ENCODE peak calls at places on chromosome 1, in ten cellular contexts. V is memory B cell; L is thoracic aorta; H is nucleus accumbens; T is AG08396; Z is NCI-H526; F is kidney glomerular epithelial cell; M is heart left ventricle; J is T follicular helper cell; A is activated CD8-positive, alpha-beta memory T cell treated with anti-CD3 and anti-CD28 coated beads, Interleukin-2, amount 50 U/mL, for 4 hours. D is an unnamed sample.

GRCh38 chr1:182299728-182300581 is 91.6 kb downstream of the GLUL start:
- DNase-seq in V (no peak), L (no peak), H (peak; percentile 62), T (peak; percentile 14), Z (no peak), F (no peak), M (peak; percentile 41), J (no peak), A (no peak), D (no peak)

GRCh38 chr1:211581521-211581920 is 2.6 kb upstream of the SLC30A1 start:
- DNase-seq in V (no peak), L (no peak), H (no peak), T (peak; percentile 59), Z (no peak), F (no peak), M (no peak), J (no peak), A (no peak), D (no peak)

GRCh38 chr1:29391362-29391880 is 155.1 kb downstream of the PTPRU start:
- DNase-seq in V (no peak), L (no peak), H (no peak), T (no peak), Z (no peak), F (no peak), M (no peak), J (no peak), A (no peak), D (no peak)

GRCh38 chr1:163227126-163227525 is 24.4 kb upstream of the RGS5 start:
- DNase-seq in V (no peak), L (no peak), H (no peak), T (no peak), Z (no peak), F (peak; percentile 91), M (no peak), J (no peak), A (no peak), D (no peak)

GRCh38 chr1:51622455-51622913 is 5.6 kb downstream of the OSBPL9 start:
- DNase-seq in V (no peak), L (peak; percentile 45), H (no peak), T (peak; percentile 41), Z (no peak), F (peak; percentile 76), M (peak; percentile 57), J (no peak), A (no peak), D (peak; percentile 16)

GRCh38 chr1:25799758-25800537 is at the start of gene SELENON:
- DNase-seq in V (no peak), L (no peak), H (no peak), T (peak; percentile 87), Z (no peak), F (peak; percentile 4), M (peak; percentile 84), J (no peak), A (peak; percentile 32), D (peak; percentile 80)

GRCh38 chr1:148158594-148158993 is 6.5 kb upstream of the NBPF11 start:
- DNase-seq in V (no peak), L (no peak), H (no peak), T (no peak), Z (no peak), F (no peak), M (no peak), J (no peak), A (no peak), D (no peak)

GRCh38 chr1:24966121-24966723 is 36.1 kb upstream of the RUNX3 start:
- DNase-seq in V (no peak), L (no peak), H (no peak), T (no peak), Z (no peak), F (no peak), M (no peak), J (no peak), A (peak; percentile 41), D (no peak)

GRCh38 chr1:212483154-212483505 is 50.4 kb downstream of the NENF start:
- DNase-seq in V (no peak), L (no peak), H (no peak), T (no peak), Z (no peak), F (no peak), M (no peak), J (no peak), A (no peak), D (no peak)

GRCh38 chr1:170664828-170665617 is 1.1 kb downstream of the PRRX1 start:
- DNase-seq in V (no peak), L (no peak), H (no peak), T (peak; percentile 73), Z (peak; percentile 30), F (no peak), M (peak; percentile 67), J (no peak), A (no peak), D (no peak)

GRCh38 chr1:73593379-73593778 is 604.6 kb downstream of the LRRIQ3 start:
- DNase-seq in V (no peak), L (no peak), H (no peak), T (peak; percentile 1), Z (no peak), F (peak; percentile 84), M (no peak), J (no peak), A (no peak), D (no peak)

GRCh38 chr1:209652873-209653401 is 712 bp upstream of the LAMB3 start:
- DNase-seq in V (no peak), L (no peak), H (peak; percentile 87), T (peak; percentile 26), Z (peak; percentile 66), F (peak; percentile 91), M (peak; percentile 85), J (no peak), A (peak; percentile 37), D (no peak)

GRCh38 chr1:188281927-188282326 is 1453.2 kb downstream of the PLA2G4A start:
- DNase-seq in V (no peak), L (no peak), H (no peak), T (no peak), Z (no peak), F (no peak), M (no peak), J (no peak), A (no peak), D (no peak)

GRCh38 chr1:157968951-157969350 is 24.5 kb upstream of the KIRREL1 start:
- DNase-seq in V (no peak), L (no peak), H (no peak), T (peak; percentile 72), Z (no peak), F (peak; percentile 82), M (peak; percentile 32), J (no peak), A (no peak), D (no peak)

GRCh38 chr1:159431904-159432303 is at the start of gene OR10J4:
- DNase-seq in V (no peak), L (no peak), H (no peak), T (no peak), Z (no peak), F (no peak), M (no peak), J (no peak), A (no peak), D (no peak)